ENCODE peak calls at places on chromosomes 6 and 20, in eight cellular contexts. One of them, this sample, is unnamed.

GRCh38 chr6:153962548-153962947 is 76.5 kb upstream of the OPRM1 start:
- DNase-seq in GM12865: no peak
- DNase-seq in neural progenitor cell: no peak
- DNase-seq in bronchial epithelial cell: no peak
- DNase-seq in HCT116: no peak
- DNase-seq in uterus: no peak
- DNase-seq in chondrocyte: no peak
- DNase-seq in ovary: no peak
- DNase-seq in this sample: no peak

GRCh38 chr6:158706369-158706982 is 56.6 kb downstream of the SYTL3 start:
- DNase-seq in GM12865: no peak
- DNase-seq in neural progenitor cell: peak; percentile 46
- DNase-seq in bronchial epithelial cell: peak; percentile 41
- DNase-seq in HCT116: peak; percentile 80
- DNase-seq in uterus: peak; percentile 58
- DNase-seq in chondrocyte: no peak
- DNase-seq in ovary: peak; percentile 80
- DNase-seq in this sample: peak; percentile 70

GRCh38 chr6:68760941-68761676 is 126.0 kb downstream of the ADGRB3 start:
- DNase-seq in GM12865: no peak
- DNase-seq in neural progenitor cell: no peak
- DNase-seq in bronchial epithelial cell: no peak
- DNase-seq in HCT116: no peak
- DNase-seq in uterus: no peak
- DNase-seq in chondrocyte: no peak
- DNase-seq in ovary: no peak
- DNase-seq in this sample: no peak

GRCh38 chr20:13910492-13910891 is 79.9 kb downstream of the SEL1L2 start:
- DNase-seq in GM12865: no peak
- DNase-seq in neural progenitor cell: no peak
- DNase-seq in bronchial epithelial cell: no peak
- DNase-seq in HCT116: no peak
- DNase-seq in uterus: no peak
- DNase-seq in chondrocyte: no peak
- DNase-seq in ovary: no peak
- DNase-seq in this sample: no peak

GRCh38 chr6:101117397-101118185 is 236.5 kb upstream of the ASCC3 start:
- DNase-seq in GM12865: no peak
- DNase-seq in neural progenitor cell: peak; percentile 7
- DNase-seq in bronchial epithelial cell: no peak
- DNase-seq in HCT116: no peak
- DNase-seq in uterus: no peak
- DNase-seq in chondrocyte: no peak
- DNase-seq in ovary: no peak
- DNase-seq in this sample: peak; percentile 18

GRCh38 chr6:84150680-84151079 is 76.8 kb downstream of the CEP162 start:
- DNase-seq in GM12865: peak; percentile 22
- DNase-seq in neural progenitor cell: no peak
- DNase-seq in bronchial epithelial cell: peak; percentile 76
- DNase-seq in HCT116: no peak
- DNase-seq in uterus: no peak
- DNase-seq in chondrocyte: no peak
- DNase-seq in ovary: no peak
- DNase-seq in this sample: no peak

GRCh38 chr6:52420668-52421358 is 671 bp downstream of the EFHC1 start:
- DNase-seq in GM12865: no peak
- DNase-seq in neural progenitor cell: peak; percentile 50
- DNase-seq in bronchial epithelial cell: peak; percentile 44
- DNase-seq in HCT116: no peak
- DNase-seq in uterus: no peak
- DNase-seq in chondrocyte: no peak
- DNase-seq in ovary: peak; percentile 50
- DNase-seq in this sample: peak; percentile 36

GRCh38 chr6:7132398-7132797 is 24.6 kb downstream of the RREB1 start:
- DNase-seq in GM12865: no peak
- DNase-seq in neural progenitor cell: no peak
- DNase-seq in bronchial epithelial cell: no peak
- DNase-seq in HCT116: no peak
- DNase-seq in uterus: no peak
- DNase-seq in chondrocyte: no peak
- DNase-seq in ovary: no peak
- DNase-seq in this sample: no peak

GRCh38 chr6:166450167-166450873 is 67.6 kb upstream of the MPC1 start:
- DNase-seq in GM12865: no peak
- DNase-seq in neural progenitor cell: no peak
- DNase-seq in bronchial epithelial cell: no peak
- DNase-seq in HCT116: no peak
- DNase-seq in uterus: no peak
- DNase-seq in chondrocyte: no peak
- DNase-seq in ovary: no peak
- DNase-seq in this sample: no peak

GRCh38 chr20:25867776-25868649 is 171.4 kb upstream of the ZNF337 start:
- DNase-seq in GM12865: peak; percentile 61
- DNase-seq in neural progenitor cell: peak; percentile 86
- DNase-seq in bronchial epithelial cell: peak; percentile 52
- DNase-seq in HCT116: no peak
- DNase-seq in uterus: peak; percentile 74
- DNase-seq in chondrocyte: peak; percentile 92
- DNase-seq in ovary: peak; percentile 75
- DNase-seq in this sample: no peak

GRCh38 chr6:7129784-7130569 is 22.2 kb downstream of the RREB1 start:
- DNase-seq in GM12865: no peak
- DNase-seq in neural progenitor cell: no peak
- DNase-seq in bronchial epithelial cell: peak; percentile 85
- DNase-seq in HCT116: no peak
- DNase-seq in uterus: no peak
- DNase-seq in chondrocyte: no peak
- DNase-seq in ovary: no peak
- DNase-seq in this sample: no peak

GRCh38 chr6:46302176-46302575 is 131.4 kb upstream of the ENPP5 start:
- DNase-seq in GM12865: no peak
- DNase-seq in neural progenitor cell: no peak
- DNase-seq in bronchial epithelial cell: no peak
- DNase-seq in HCT116: no peak
- DNase-seq in uterus: no peak
- DNase-seq in chondrocyte: no peak
- DNase-seq in ovary: no peak
- DNase-seq in this sample: no peak

GRCh38 chr6:129370268-129370916 is 339.6 kb downstream of the ARHGAP18 start:
- DNase-seq in GM12865: peak; percentile 34
- DNase-seq in neural progenitor cell: peak; percentile 63
- DNase-seq in bronchial epithelial cell: peak; percentile 41
- DNase-seq in HCT116: peak; percentile 45
- DNase-seq in uterus: peak; percentile 22
- DNase-seq in chondrocyte: no peak
- DNase-seq in ovary: no peak
- DNase-seq in this sample: peak; percentile 41

GRCh38 chr20:1824177-1824576 is 71.0 kb upstream of the SIRPA start:
- DNase-seq in GM12865: no peak
- DNase-seq in neural progenitor cell: no peak
- DNase-seq in bronchial epithelial cell: no peak
- DNase-seq in HCT116: no peak
- DNase-seq in uterus: no peak
- DNase-seq in chondrocyte: no peak
- DNase-seq in ovary: no peak
- DNase-seq in this sample: no peak

GRCh38 chr6:45727824-45728449 is 287.7 kb downstream of the CLIC5 start:
- DNase-seq in GM12865: no peak
- DNase-seq in neural progenitor cell: no peak
- DNase-seq in bronchial epithelial cell: no peak
- DNase-seq in HCT116: no peak
- DNase-seq in uterus: no peak
- DNase-seq in chondrocyte: no peak
- DNase-seq in ovary: no peak
- DNase-seq in this sample: no peak

GRCh38 chr6:31794294-31794865 is 1.2 kb downstream of the VARS1 start:
- DNase-seq in GM12865: no peak
- DNase-seq in neural progenitor cell: peak; percentile 70
- DNase-seq in bronchial epithelial cell: peak; percentile 35
- DNase-seq in HCT116: no peak
- DNase-seq in uterus: no peak
- DNase-seq in chondrocyte: no peak
- DNase-seq in ovary: no peak
- DNase-seq in this sample: no peak

GRCh38 chr6:31791324-31792089 is 4.0 kb downstream of the VARS1 start:
- DNase-seq in GM12865: peak; percentile 42
- DNase-seq in neural progenitor cell: peak; percentile 82
- DNase-seq in bronchial epithelial cell: no peak
- DNase-seq in HCT116: no peak
- DNase-seq in uterus: peak; percentile 64
- DNase-seq in chondrocyte: no peak
- DNase-seq in ovary: peak; percentile 64
- DNase-seq in this sample: peak; percentile 78

GRCh38 chr6:31792090-31792374 is 3.5 kb downstream of the VARS1 start:
- DNase-seq in GM12865: no peak
- DNase-seq in neural progenitor cell: no peak
- DNase-seq in bronchial epithelial cell: no peak
- DNase-seq in HCT116: no peak
- DNase-seq in uterus: no peak
- DNase-seq in chondrocyte: no peak
- DNase-seq in ovary: no peak
- DNase-seq in this sample: no peak

GRCh38 chr6:31794866-31795615 is 511 bp downstream of the VARS1 start:
- DNase-seq in GM12865: no peak
- DNase-seq in neural progenitor cell: no peak
- DNase-seq in bronchial epithelial cell: no peak
- DNase-seq in HCT116: no peak
- DNase-seq in uterus: peak; percentile 38
- DNase-seq in chondrocyte: peak; percentile 87
- DNase-seq in ovary: no peak
- DNase-seq in this sample: no peak

DNA sequence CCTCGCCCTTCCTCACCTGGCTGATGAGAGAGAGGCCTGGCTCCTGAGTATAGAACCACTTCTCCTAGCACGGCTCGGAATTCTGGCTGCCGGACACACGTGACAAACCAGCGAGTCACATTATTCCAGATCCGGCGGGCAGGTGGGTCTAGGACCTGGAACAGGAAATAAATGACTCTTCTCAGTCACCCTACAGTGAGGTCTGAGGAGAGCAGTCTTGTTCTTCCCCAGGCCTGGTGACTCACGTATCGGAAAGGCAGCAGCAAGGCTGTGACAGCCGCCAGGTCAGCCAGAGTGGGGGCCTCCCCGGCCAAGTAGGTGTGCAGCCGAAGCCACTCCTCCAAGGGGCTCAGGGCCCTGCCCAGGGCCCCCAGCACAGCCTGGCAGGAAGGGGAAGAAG is 2.8 kb downstream of the VARS1 start:
- DNase-seq in GM12865: no peak
- DNase-seq in neural progenitor cell: no peak
- DNase-seq in bronchial epithelial cell: peak; percentile 85
- DNase-seq in HCT116: peak; percentile 81
- DNase-seq in uterus: no peak
- DNase-seq in chondrocyte: no peak
- DNase-seq in ovary: no peak
- DNase-seq in this sample: peak; percentile 96
- TF ChIP-seq CTCF in GM12865: no peak
- TF ChIP-seq CTCF in neural progenitor cell: no peak
- TF ChIP-seq CTCF in bronchial epithelial cell: no peak
- TF ChIP-seq CTCF in HCT116: no peak
- TF ChIP-seq CTCF in uterus: no peak
- TF ChIP-seq CTCF in chondrocyte: no peak
- TF ChIP-seq CTCF in ovary: no peak
- TF ChIP-seq CTCF in this sample: no peak

GRCh38 chr20:22303523-22303922 is 280.8 kb downstream of the FOXA2 start:
- DNase-seq in GM12865: no peak
- DNase-seq in neural progenitor cell: peak; percentile 15
- DNase-seq in bronchial epithelial cell: no peak
- DNase-seq in HCT116: peak; percentile 18
- DNase-seq in uterus: no peak
- DNase-seq in chondrocyte: no peak
- DNase-seq in ovary: no peak
- DNase-seq in this sample: no peak
- TF ChIP-seq CTCF in GM12865: peak; percentile 2
- TF ChIP-seq CTCF in neural progenitor cell: peak; percentile 43
- TF ChIP-seq CTCF in bronchial epithelial cell: peak; percentile 23
- TF ChIP-seq CTCF in HCT116: peak; percentile 52
- TF ChIP-seq CTCF in uterus: no peak
- TF ChIP-seq CTCF in chondrocyte: no peak
- TF ChIP-seq CTCF in ovary: no peak
- TF ChIP-seq CTCF in this sample: no peak

DNA sequence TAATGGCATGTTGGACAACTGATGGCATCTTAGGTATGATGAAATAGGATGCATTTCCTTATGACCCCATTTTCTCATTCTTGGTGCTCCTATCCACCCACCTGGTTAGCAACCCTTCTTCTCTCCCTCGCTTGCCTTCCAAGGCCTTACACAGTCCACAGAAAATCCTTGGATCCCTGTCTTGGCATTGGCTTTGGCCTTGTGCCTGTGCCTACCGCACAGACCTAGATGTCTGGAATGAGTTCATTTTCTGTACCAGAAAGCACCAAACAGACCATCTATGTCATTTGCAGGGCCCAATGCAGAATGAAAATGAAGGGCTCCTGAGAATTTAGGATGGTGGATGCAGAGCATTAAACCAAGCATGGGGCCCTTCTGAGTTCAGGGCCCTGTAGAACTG is 99.0 kb upstream of the LAMP5 start:
- DNase-seq in GM12865: no peak
- DNase-seq in neural progenitor cell: no peak
- DNase-seq in bronchial epithelial cell: no peak
- DNase-seq in HCT116: no peak
- DNase-seq in uterus: no peak
- DNase-seq in chondrocyte: no peak
- DNase-seq in ovary: no peak
- DNase-seq in this sample: no peak
- TF ChIP-seq CTCF in GM12865: no peak
- TF ChIP-seq CTCF in neural progenitor cell: no peak
- TF ChIP-seq CTCF in bronchial epithelial cell: no peak
- TF ChIP-seq CTCF in HCT116: no peak
- TF ChIP-seq CTCF in uterus: no peak
- TF ChIP-seq CTCF in chondrocyte: no peak
- TF ChIP-seq CTCF in ovary: no peak
- TF ChIP-seq CTCF in this sample: no peak

GRCh38 chr6:70537266-70537665 is 29.5 kb upstream of the SDHAF4 start:
- DNase-seq in GM12865: no peak
- DNase-seq in neural progenitor cell: no peak
- DNase-seq in bronchial epithelial cell: no peak
- DNase-seq in HCT116: no peak
- DNase-seq in uterus: no peak
- DNase-seq in chondrocyte: no peak
- DNase-seq in ovary: no peak
- DNase-seq in this sample: no peak
- TF ChIP-seq CTCF in GM12865: no peak
- TF ChIP-seq CTCF in neural progenitor cell: no peak
- TF ChIP-seq CTCF in bronchial epithelial cell: no peak
- TF ChIP-seq CTCF in HCT116: no peak
- TF ChIP-seq CTCF in uterus: no peak
- TF ChIP-seq CTCF in chondrocyte: no peak
- TF ChIP-seq CTCF in ovary: no peak
- TF ChIP-seq CTCF in this sample: no peak